ENCODE peak calls at places on chromosomes 13 and 19, in four cellular contexts. I is EL, T is retinal pigment epithelial cell, P is anterior cingulate cortex. O is an unnamed sample.

GRCh38 chr19:47228168-47228936 is 2.6 kb downstream of the BBC3 start:
- DNase-seq in I (peak), T (no peak), P (no peak), O (peak)

GRCh38 chr13:31910633-31911032 is 120.9 kb upstream of the FRY start:
- DNase-seq in I (no peak), T (no peak), P (no peak), O (no peak)

GRCh38 chr13:99743079-99743478 is 228.5 kb downstream of the ZIC5 start:
- DNase-seq in I (no peak), T (no peak), P (no peak), O (no peak)

GRCh38 chr13:112908342-112908741 is 60.7 kb upstream of the MCF2L start:
- DNase-seq in I (no peak), T (no peak), P (no peak), O (no peak)

GRCh38 chr13:24473646-24474045 is 38.9 kb downstream of the PARP4 start:
- DNase-seq in I (no peak), T (no peak), P (no peak), O (no peak)

GRCh38 chr13:99131410-99131809 is 69.2 kb upstream of the UBAC2 start:
- DNase-seq in I (no peak), T (no peak), P (no peak), O (no peak)

GRCh38 chr19:4067396-4068057 is 828 bp upstream of the ZBTB7A start:
- DNase-seq in I (no peak), T (no peak), P (peak), O (peak)

GRCh38 chr13:112671359-112671758 is 18.5 kb upstream of the ATP11A start:
- DNase-seq in I (no peak), T (no peak), P (no peak), O (no peak)

GRCh38 chr19:35295792-35296462 is 4.0 kb downstream of the MAG start:
- DNase-seq in I (no peak), T (no peak), P (no peak), O (no peak)

GRCh38 chr13:109778102-109778542 is 8.3 kb downstream of the IRS2 start:
- DNase-seq in I (peak), T (no peak), P (no peak), O (peak)

GRCh38 chr13:80669112-80669511 is 328.2 kb upstream of the SPRY2 start:
- DNase-seq in I (no peak), T (no peak), P (no peak), O (no peak)

O was measured in adipocyte.